ENCODE peak calls at places on chromosome 4, in seven cellular contexts. Z, K, H, T, X, L and G are unnamed samples.

GRCh38 chr4:147863111-147863747 is 131.3 kb downstream of the ARHGAP10 start:
- DNase-seq in L (no peak), H (no peak), Z (no peak), T (no peak), X (no peak), K (no peak), G (no peak)

GRCh38 chr4:10405672-10406071 is 51.6 kb downstream of the ZNF518B start:
- DNase-seq in Z (no peak), X (no peak), L (no peak), H (no peak), T (no peak), K (no peak), G (no peak)

GRCh38 chr4:82852751-82853053 is 38.3 kb downstream of the SEC31A start:
- DNase-seq in X (no peak), T (no peak), H (no peak), K (no peak), Z (no peak), L (no peak), G (no peak)

GRCh38 chr4:176789955-176790354 is 2.8 kb downstream of the VEGFC start:
- DNase-seq in T (no peak), L (no peak), H (peak), K (no peak), X (no peak), Z (peak), G (no peak)

GRCh38 chr4:41287005-41287404 is 30.3 kb downstream of the UCHL1 start:
- DNase-seq in T (no peak), Z (no peak), K (no peak), X (no peak), H (no peak), L (no peak), G (no peak)

GRCh38 chr4:53171797-53172196 is 194.1 kb downstream of the SCFD2 start:
- DNase-seq in T (no peak), L (no peak), Z (no peak), X (no peak), K (no peak), H (no peak), G (no peak)

GRCh38 chr4:139913398-139913990 is 240.5 kb downstream of the MAML3 start:
- DNase-seq in H (no peak), L (no peak), K (no peak), X (no peak), T (peak), Z (no peak), G (no peak)

GRCh38 chr4:3291411-3291968 is 1.3 kb upstream of the RGS12 start:
- DNase-seq in T (no peak), Z (peak), X (no peak), L (peak), H (peak), K (peak), G (no peak)

GRCh38 chr4:139767168-139767567 is 101.5 kb downstream of the MGST2 start:
- DNase-seq in L (no peak), Z (no peak), K (no peak), T (peak), X (no peak), H (no peak), G (peak)

GRCh38 chr4:10013722-10014121 is 7.6 kb downstream of the SLC2A9 start:
- DNase-seq in Z (peak), K (peak), T (no peak), L (no peak), H (peak), X (no peak), G (no peak)

GRCh38 chr4:36719425-36719824 is 438.0 kb downstream of the DTHD1 start:
- DNase-seq in T (no peak), L (no peak), H (no peak), X (no peak), Z (peak), K (no peak), G (no peak)

GRCh38 chr4:138749303-138749702 is 266.3 kb upstream of the NOCT start:
- DNase-seq in Z (no peak), T (no peak), H (peak), K (no peak), X (no peak), L (no peak), G (no peak)

DNA sequence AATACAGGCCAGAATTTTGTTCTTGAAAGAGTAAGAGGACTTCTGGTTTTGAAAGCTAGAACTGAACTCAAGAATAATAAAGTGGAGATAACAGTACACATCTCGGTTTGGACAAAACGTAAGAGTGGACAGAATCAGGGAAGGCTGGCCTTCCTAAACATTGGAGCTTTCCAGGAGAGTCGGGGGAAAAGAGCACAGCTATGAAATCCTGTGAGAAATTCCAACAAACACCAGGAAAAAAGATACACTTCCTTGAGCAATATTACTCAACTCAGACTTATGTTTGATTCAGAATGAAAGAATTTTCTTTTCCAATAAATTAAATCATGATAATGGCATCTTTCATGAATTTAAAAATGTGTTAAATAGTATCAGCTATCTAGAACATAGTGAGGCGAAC is 1.1 kb downstream of the CTSO start:
- DNase-seq in H (no peak), Z (no peak), X (no peak), T (no peak), L (no peak), K (no peak), G (no peak)
- H3K4me3 ChIP-seq in H (no peak), Z (no peak), X (peak), T (peak), L (no peak), K (peak), G (no peak)

GRCh38 chr4:5888706-5889696 is 3.9 kb downstream of the CRMP1 start:
- DNase-seq in K (no peak), Z (no peak), X (no peak), T (no peak), L (peak), H (no peak), G (no peak)

GRCh38 chr4:5887361-5888221 is 5.3 kb downstream of the CRMP1 start:
- DNase-seq in K (no peak), L (no peak), X (no peak), Z (peak), H (no peak), T (no peak), G (no peak)

GRCh38 chr4:5888222-5888701 is 4.6 kb downstream of the CRMP1 start:
- DNase-seq in Z (peak), K (no peak), T (no peak), H (no peak), L (no peak), X (no peak), G (no peak)

GRCh38 chr4:5885733-5886132 is 7.2 kb downstream of the CRMP1 start:
- DNase-seq in T (no peak), X (no peak), K (no peak), L (no peak), Z (no peak), H (no peak), G (no peak)

DNA sequence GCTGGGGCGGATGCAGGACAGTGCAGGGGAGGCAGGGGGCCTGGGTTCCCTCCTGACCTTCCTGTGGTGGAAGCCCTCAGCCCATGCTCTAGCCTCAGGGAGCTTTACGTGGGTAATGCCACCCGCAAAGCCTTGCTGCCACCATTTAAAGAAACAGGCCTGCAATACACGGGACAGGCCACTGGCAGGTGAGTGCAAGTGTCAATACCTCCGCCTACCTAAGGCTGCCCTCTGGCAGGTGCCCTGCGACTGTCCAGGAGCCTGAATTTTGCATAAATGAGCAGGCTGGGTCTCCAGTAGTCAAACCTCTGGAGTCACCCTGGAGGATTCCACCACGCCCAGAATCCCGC is 5.9 kb downstream of the CRMP1 start:
- DNase-seq in Z (no peak), H (no peak), X (no peak), L (no peak), K (no peak), T (no peak), G (no peak)
- H3K4me3 ChIP-seq in Z (peak), H (no peak), X (peak), L (no peak), K (peak), T (peak), G (no peak)

GRCh38 chr4:104395219-104395618 is 99.5 kb downstream of the CXXC4 start:
- DNase-seq in K (no peak), X (no peak), L (no peak), Z (peak), H (no peak), T (peak), G (no peak)
- H3K4me3 ChIP-seq in K (no peak), X (no peak), L (no peak), Z (no peak), H (no peak), T (no peak), G (no peak)

GRCh38 chr4:27081675-27082579 is 221.3 kb downstream of the STIM2 start:
- DNase-seq in H (no peak), Z (no peak), L (peak), K (no peak), X (no peak), T (no peak), G (no peak)

GRCh38 chr4:27082786-27083185 is 222.1 kb downstream of the STIM2 start:
- DNase-seq in Z (no peak), K (no peak), T (no peak), H (no peak), X (no peak), L (peak), G (no peak)

GRCh38 chr4:27087306-27088045 is 226.8 kb downstream of the STIM2 start:
- DNase-seq in T (no peak), L (peak), X (no peak), K (no peak), Z (peak), H (no peak), G (no peak)

GRCh38 chr4:27088491-27088890 is 227.8 kb downstream of the STIM2 start:
- DNase-seq in Z (no peak), H (no peak), K (no peak), L (peak), T (no peak), X (no peak), G (no peak)

DNA sequence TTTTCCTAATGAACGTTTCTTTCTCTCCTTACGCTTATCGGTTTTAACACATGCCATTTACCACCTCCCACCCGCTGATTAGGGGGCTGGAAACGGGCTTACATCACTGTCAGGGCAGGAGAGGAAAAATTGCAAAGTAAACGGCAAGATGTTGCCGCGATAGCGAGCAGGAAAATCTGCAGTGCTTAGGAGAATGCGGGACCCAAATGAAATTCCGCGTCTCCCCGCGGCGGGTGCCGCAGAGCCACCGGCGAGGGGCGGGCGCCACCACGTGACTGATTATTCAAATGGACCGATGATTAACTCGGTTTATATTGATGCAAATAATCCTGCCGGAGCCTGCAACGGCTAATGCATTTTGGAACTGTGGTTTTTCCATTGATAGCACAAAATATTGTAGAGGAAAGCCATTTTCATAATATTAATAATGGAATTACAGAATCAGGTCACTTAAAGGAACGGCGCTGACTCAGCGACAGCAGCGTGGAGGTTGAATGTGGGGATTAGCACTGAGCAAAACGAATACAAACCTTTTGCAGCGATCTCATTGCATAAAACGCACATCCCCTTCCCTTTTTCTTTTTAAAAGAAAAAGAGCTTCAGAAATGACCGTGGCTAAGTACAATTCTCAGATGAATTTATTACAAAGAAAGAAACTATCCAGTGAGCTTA is 224.2 kb downstream of the STIM2 start:
- DNase-seq in H (no peak), X (no peak), Z (peak), K (peak), L (peak), T (no peak), G (no peak)
- H3K4me3 ChIP-seq in H (no peak), X (peak), Z (peak), K (peak), L (no peak), T (peak), G (no peak)